ENCODE peak calls at places on chromosomes 4 and X, in seven cellular contexts. H is fibroblast of lung; Q is AG09309; B is gastrocnemius medialis; C is H1; F is nephron progenitor cell; J is CD4-positive, alpha-beta T cell. A is an unnamed sample.
A peak's percentile ranks its signal among the peaks of the same experiment; 100 is the strongest.

GRCh38 chr4:153750197-153750817 is 9.5 kb downstream of the RNF175 start:
- DNase-seq in H (peak; percentile 83), Q (peak; percentile 43), B (peak; percentile 21), C (peak; percentile 80), F (peak; percentile 76), J (peak; percentile 50), A (no peak)

GRCh38 chr4:140158234-140159030 is 4.4 kb upstream of the MAML3 start:
- DNase-seq in H (peak; percentile 90), Q (no peak), B (no peak), C (no peak), F (no peak), J (no peak), A (no peak)

GRCh38 chr4:8688908-8689445 is 96.4 kb downstream of the CPZ start:
- DNase-seq in H (no peak), Q (no peak), B (no peak), C (no peak), F (no peak), J (no peak), A (peak; percentile 1)

GRCh38 chr4:166318810-166319525 is 445.9 kb downstream of the TLL1 start:
- DNase-seq in H (no peak), Q (peak; percentile 47), B (no peak), C (no peak), F (no peak), J (no peak), A (no peak)

GRCh38 chr4:86160423-86160822 is 199.4 kb downstream of the MAPK10 start:
- DNase-seq in H (no peak), Q (no peak), B (no peak), C (no peak), F (no peak), J (no peak), A (no peak)

GRCh38 chr4:40629401-40630334 is at the start of gene RBM47:
- DNase-seq in H (peak; percentile 44), Q (no peak), B (peak; percentile 6), C (peak; percentile 88), F (peak; percentile 73), J (no peak), A (peak; percentile 33)

GRCh38 chrX:68822641-68823410 is 6.0 kb upstream of the EFNB1 start:
- DNase-seq in H (peak; percentile 59), Q (no peak), B (no peak), C (no peak), F (peak; percentile 29), J (no peak), A (no peak)

GRCh38 chr4:100728861-100729260 is 211.0 kb upstream of the EMCN start:
- DNase-seq in H (no peak), Q (no peak), B (no peak), C (no peak), F (no peak), J (no peak), A (no peak)

GRCh38 chrX:40434443-40434842 is 146.3 kb upstream of the ATP6AP2 start:
- DNase-seq in H (no peak), Q (no peak), B (no peak), C (no peak), F (no peak), J (no peak), A (no peak)

GRCh38 chrX:11837437-11837836 is 79.4 kb downstream of the MSL3 start:
- DNase-seq in H (no peak), Q (no peak), B (no peak), C (no peak), F (no peak), J (no peak), A (no peak)

GRCh38 chrX:154469114-154469513 is 10.0 kb downstream of the LAGE3 start:
- DNase-seq in H (no peak), Q (no peak), B (no peak), C (no peak), F (no peak), J (no peak), A (no peak)

GRCh38 chr4:6582889-6583504 is 8.0 kb downstream of the MAN2B2 start:
- DNase-seq in H (peak; percentile 32), Q (no peak), B (no peak), C (no peak), F (no peak), J (no peak), A (no peak)

GRCh38 chr4:32025840-32026459 is 1305.8 kb downstream of the PCDH7 start:
- DNase-seq in H (peak; percentile 3), Q (no peak), B (no peak), C (no peak), F (no peak), J (no peak), A (no peak)

GRCh38 chr4:118396881-118397666 is 44.3 kb upstream of the PRSS12 start:
- DNase-seq in H (no peak), Q (no peak), B (no peak), C (no peak), F (no peak), J (no peak), A (no peak)

GRCh38 chr4:52750819-52751348 is 341 bp downstream of the ERVMER34-1 start:
- DNase-seq in H (peak; percentile 8), Q (no peak), B (no peak), C (peak; percentile 77), F (no peak), J (no peak), A (no peak)

GRCh38 chrX:16868920-16869319 is 1.2 kb downstream of the RBBP7 start:
- DNase-seq in H (no peak), Q (no peak), B (no peak), C (no peak), F (no peak), J (no peak), A (no peak)

GRCh38 chr4:125334936-125335335 is 20.2 kb downstream of the FAT4 start:
- DNase-seq in H (no peak), Q (no peak), B (no peak), C (no peak), F (no peak), J (no peak), A (no peak)

GRCh38 chrX:69150294-69150960 is 14.8 kb downstream of the PJA1 start:
- DNase-seq in H (no peak), Q (no peak), B (no peak), C (no peak), F (no peak), J (no peak), A (no peak)

GRCh38 chr4:184434021-184434420 is 40.3 kb downstream of the IRF2 start:
- DNase-seq in H (no peak), Q (no peak), B (no peak), C (no peak), F (no peak), J (no peak), A (no peak)

GRCh38 chr4:20462426-20463175 is 210.9 kb downstream of the SLIT2 start:
- DNase-seq in H (peak; percentile 43), Q (no peak), B (no peak), C (no peak), F (no peak), J (no peak), A (no peak)

GRCh38 chrX:129833153-129834004 is 10.3 kb downstream of the ZDHHC9 start:
- DNase-seq in H (peak; percentile 69), Q (no peak), B (no peak), C (no peak), F (no peak), J (no peak), A (no peak)

GRCh38 chr4:88623097-88623496 is 30.8 kb downstream of the HERC3 start:
- DNase-seq in H (peak; percentile 86), Q (peak; percentile 89), B (no peak), C (no peak), F (no peak), J (no peak), A (no peak)

GRCh38 chrX:127943570-127943969 is 108.6 kb downstream of the ACTRT1 start:
- DNase-seq in H (no peak), Q (no peak), B (no peak), C (no peak), F (no peak), J (no peak), A (no peak)

GRCh38 chr4:47390438-47391125 is 72.9 kb downstream of the COMMD8 start:
- DNase-seq in H (no peak), Q (no peak), B (no peak), C (no peak), F (no peak), J (no peak), A (no peak)

GRCh38 chr4:158936238-158936637 is 166.6 kb upstream of the RAPGEF2 start:
- DNase-seq in H (peak; percentile 56), Q (peak; percentile 67), B (no peak), C (no peak), F (no peak), J (no peak), A (peak; percentile 43)

GRCh38 chr4:173661001-173661400 is 131.0 kb upstream of the HAND2 start:
- DNase-seq in H (no peak), Q (no peak), B (no peak), C (no peak), F (no peak), J (no peak), A (no peak)
- TF ChIP-seq CTCF in H (no peak), Q (no peak), B (no peak), C (no peak), F (no peak), J (no peak), A (no peak)

GRCh38 chrX:46381630-46382029 is 163.6 kb downstream of the ZNF674 start:
- DNase-seq in H (no peak), Q (no peak), B (no peak), C (peak; percentile 46), F (peak; percentile 22), J (no peak), A (no peak)
- TF ChIP-seq CTCF in H (peak; percentile 37), Q (peak; percentile 59), B (no peak), C (peak; percentile 62), F (peak; percentile 47), J (no peak), A (no peak)

GRCh38 chr4:54637325-54637724 is 20.4 kb upstream of the KIT start:
- DNase-seq in H (no peak), Q (no peak), B (no peak), C (no peak), F (no peak), J (no peak), A (no peak)

GRCh38 chr4:54635329-54635728 is 22.4 kb upstream of the KIT start:
- DNase-seq in H (no peak), Q (no peak), B (no peak), C (no peak), F (no peak), J (no peak), A (no peak)

DNA sequence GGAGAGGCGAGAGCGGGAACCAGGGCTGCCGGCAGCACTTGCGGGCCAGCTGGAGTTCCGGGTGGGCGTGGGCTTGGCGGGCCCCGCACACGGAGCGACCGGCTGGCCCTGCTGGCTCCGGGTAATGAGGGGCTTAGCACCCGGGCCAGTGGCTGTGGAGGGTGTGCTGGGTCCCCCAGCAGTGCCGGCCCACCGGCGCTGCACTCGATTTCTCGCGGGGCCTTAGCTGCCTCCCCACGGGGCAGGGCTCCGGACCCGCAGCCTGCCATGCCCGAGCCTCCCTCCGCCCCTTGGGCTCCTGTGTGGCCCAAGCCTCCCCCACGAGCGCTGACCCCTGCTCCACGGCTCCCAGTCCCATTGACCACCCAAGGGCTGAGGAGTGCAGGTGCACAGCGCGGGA is 25.2 kb upstream of the KIT start:
- DNase-seq in H (no peak), Q (no peak), B (no peak), C (no peak), F (no peak), J (no peak), A (no peak)
- TF ChIP-seq CTCF in H (no peak), Q (no peak), B (no peak), C (peak; percentile 18), F (no peak), J (no peak), A (no peak)

DNA sequence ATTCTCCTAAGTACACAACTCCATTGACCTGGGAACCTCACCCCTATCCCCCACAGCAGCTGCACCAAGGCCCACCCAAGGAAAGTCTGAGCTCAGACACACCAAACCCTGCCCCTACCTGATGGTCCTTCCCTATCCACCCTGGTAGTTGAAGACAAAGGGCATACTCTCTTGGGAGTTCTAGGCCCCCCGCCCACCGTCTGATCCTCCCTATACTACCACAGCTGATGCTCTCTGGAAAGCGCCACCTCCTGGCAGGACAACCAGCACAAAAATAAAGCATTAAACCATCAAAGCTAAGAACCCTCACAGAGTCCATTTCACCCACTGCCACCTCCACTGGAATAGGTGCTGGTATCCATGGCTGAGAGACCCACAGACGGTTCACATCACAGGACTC is 83.6 kb downstream of the ANAPC10 start:
- DNase-seq in H (no peak), Q (no peak), B (no peak), C (peak; percentile 54), F (no peak), J (no peak), A (no peak)
- TF ChIP-seq CTCF in H (no peak), Q (no peak), B (no peak), C (peak; percentile 26), F (no peak), J (no peak), A (no peak)